ENCODE peak calls at places on chromosomes 2 and 18, in six cellular contexts. One of them, this sample, is unnamed.
A peak's percentile ranks its signal among the peaks of the same experiment; 100 is the strongest.

GRCh38 chr2:78592547-78592946 is 433.0 kb upstream of the REG3G start:
- DNase-seq in stimulated activated CD8-positive, alpha-beta memory T cell treated with anti-CD3 and anti-CD28 coated beads, Interleukin-4, amount 100 ng/mL, for 1 hour: no peak
- DNase-seq in GM12878: no peak
- DNase-seq in NCI-H1436: no peak
- DNase-seq in body of pancreas: no peak
- DNase-seq in T-helper 2 cell treated with Interferon-gamma antibody and Interleukin-4, amounts not matched to agents 5 μg/mL and 100 μg/mL, for 36 hours: no peak
- DNase-seq in this sample: no peak

GRCh38 chr2:199348871-199349270 is 108.9 kb downstream of the SATB2 start:
- DNase-seq in T-helper 2 cell treated with Interferon-gamma antibody and Interleukin-4, amounts not matched to agents 5 μg/mL and 100 μg/mL, for 36 hours: no peak
- DNase-seq in GM12878: no peak
- DNase-seq in NCI-H1436: no peak
- DNase-seq in body of pancreas: no peak
- DNase-seq in stimulated activated CD8-positive, alpha-beta memory T cell treated with anti-CD3 and anti-CD28 coated beads, Interleukin-4, amount 100 ng/mL, for 1 hour: no peak
- DNase-seq in this sample: no peak

GRCh38 chr2:54459037-54459441 is 2.9 kb downstream of the SPTBN1 start:
- DNase-seq in NCI-H1436: no peak
- DNase-seq in stimulated activated CD8-positive, alpha-beta memory T cell treated with anti-CD3 and anti-CD28 coated beads, Interleukin-4, amount 100 ng/mL, for 1 hour: no peak
- DNase-seq in body of pancreas: no peak
- DNase-seq in T-helper 2 cell treated with Interferon-gamma antibody and Interleukin-4, amounts not matched to agents 5 μg/mL and 100 μg/mL, for 36 hours: no peak
- DNase-seq in GM12878: no peak
- DNase-seq in this sample: no peak

GRCh38 chr18:9325716-9326115 is 8.9 kb upstream of the TWSG1 start:
- DNase-seq in GM12878: no peak
- DNase-seq in stimulated activated CD8-positive, alpha-beta memory T cell treated with anti-CD3 and anti-CD28 coated beads, Interleukin-4, amount 100 ng/mL, for 1 hour: no peak
- DNase-seq in body of pancreas: no peak
- DNase-seq in NCI-H1436: no peak
- DNase-seq in T-helper 2 cell treated with Interferon-gamma antibody and Interleukin-4, amounts not matched to agents 5 μg/mL and 100 μg/mL, for 36 hours: no peak
- DNase-seq in this sample: no peak

GRCh38 chr2:170009209-170009608 is 168.7 kb upstream of the MYO3B start:
- DNase-seq in NCI-H1436: no peak
- DNase-seq in T-helper 2 cell treated with Interferon-gamma antibody and Interleukin-4, amounts not matched to agents 5 μg/mL and 100 μg/mL, for 36 hours: no peak
- DNase-seq in GM12878: no peak
- DNase-seq in body of pancreas: no peak
- DNase-seq in stimulated activated CD8-positive, alpha-beta memory T cell treated with anti-CD3 and anti-CD28 coated beads, Interleukin-4, amount 100 ng/mL, for 1 hour: no peak
- DNase-seq in this sample: no peak

GRCh38 chr2:70347831-70348230 is 46.0 kb upstream of the FAM136A start:
- DNase-seq in GM12878: no peak
- DNase-seq in NCI-H1436: no peak
- DNase-seq in body of pancreas: no peak
- DNase-seq in stimulated activated CD8-positive, alpha-beta memory T cell treated with anti-CD3 and anti-CD28 coated beads, Interleukin-4, amount 100 ng/mL, for 1 hour: no peak
- DNase-seq in T-helper 2 cell treated with Interferon-gamma antibody and Interleukin-4, amounts not matched to agents 5 μg/mL and 100 μg/mL, for 36 hours: no peak
- DNase-seq in this sample: no peak

GRCh38 chr2:100606740-100607343 is 44.0 kb downstream of the PDCL3 start:
- DNase-seq in NCI-H1436: no peak
- DNase-seq in body of pancreas: peak; percentile 33
- DNase-seq in GM12878: no peak
- DNase-seq in stimulated activated CD8-positive, alpha-beta memory T cell treated with anti-CD3 and anti-CD28 coated beads, Interleukin-4, amount 100 ng/mL, for 1 hour: no peak
- DNase-seq in T-helper 2 cell treated with Interferon-gamma antibody and Interleukin-4, amounts not matched to agents 5 μg/mL and 100 μg/mL, for 36 hours: no peak
- DNase-seq in this sample: no peak

GRCh38 chr2:74939919-74940812 is 18.3 kb upstream of the POLE4 start:
- DNase-seq in T-helper 2 cell treated with Interferon-gamma antibody and Interleukin-4, amounts not matched to agents 5 μg/mL and 100 μg/mL, for 36 hours: no peak
- DNase-seq in NCI-H1436: no peak
- DNase-seq in stimulated activated CD8-positive, alpha-beta memory T cell treated with anti-CD3 and anti-CD28 coated beads, Interleukin-4, amount 100 ng/mL, for 1 hour: no peak
- DNase-seq in body of pancreas: no peak
- DNase-seq in GM12878: no peak
- DNase-seq in this sample: no peak

GRCh38 chr2:110688594-110689091 is 10.8 kb upstream of the BUB1 start:
- DNase-seq in GM12878: no peak
- DNase-seq in body of pancreas: no peak
- DNase-seq in stimulated activated CD8-positive, alpha-beta memory T cell treated with anti-CD3 and anti-CD28 coated beads, Interleukin-4, amount 100 ng/mL, for 1 hour: no peak
- DNase-seq in NCI-H1436: no peak
- DNase-seq in T-helper 2 cell treated with Interferon-gamma antibody and Interleukin-4, amounts not matched to agents 5 μg/mL and 100 μg/mL, for 36 hours: no peak
- DNase-seq in this sample: no peak

GRCh38 chr2:202871161-202872141 is at the start of gene ICA1L:
- DNase-seq in NCI-H1436: peak; percentile 60
- DNase-seq in GM12878: no peak
- DNase-seq in body of pancreas: peak; percentile 76
- DNase-seq in T-helper 2 cell treated with Interferon-gamma antibody and Interleukin-4, amounts not matched to agents 5 μg/mL and 100 μg/mL, for 36 hours: peak; percentile 64
- DNase-seq in stimulated activated CD8-positive, alpha-beta memory T cell treated with anti-CD3 and anti-CD28 coated beads, Interleukin-4, amount 100 ng/mL, for 1 hour: no peak
- DNase-seq in this sample: peak; percentile 66

GRCh38 chr2:140654565-140654964 is 1476.3 kb downstream of the LRP1B start:
- DNase-seq in body of pancreas: no peak
- DNase-seq in T-helper 2 cell treated with Interferon-gamma antibody and Interleukin-4, amounts not matched to agents 5 μg/mL and 100 μg/mL, for 36 hours: no peak
- DNase-seq in GM12878: no peak
- DNase-seq in NCI-H1436: no peak
- DNase-seq in stimulated activated CD8-positive, alpha-beta memory T cell treated with anti-CD3 and anti-CD28 coated beads, Interleukin-4, amount 100 ng/mL, for 1 hour: no peak
- DNase-seq in this sample: no peak

GRCh38 chr2:242085941-242086621 is 216.6 kb downstream of the RTP5 start:
- DNase-seq in body of pancreas: peak; percentile 90
- DNase-seq in GM12878: peak; percentile 48
- DNase-seq in stimulated activated CD8-positive, alpha-beta memory T cell treated with anti-CD3 and anti-CD28 coated beads, Interleukin-4, amount 100 ng/mL, for 1 hour: no peak
- DNase-seq in NCI-H1436: no peak
- DNase-seq in T-helper 2 cell treated with Interferon-gamma antibody and Interleukin-4, amounts not matched to agents 5 μg/mL and 100 μg/mL, for 36 hours: no peak
- DNase-seq in this sample: peak; percentile 91

GRCh38 chr2:164719996-164720941 is 99.0 kb upstream of the GRB14 start:
- DNase-seq in NCI-H1436: no peak
- DNase-seq in T-helper 2 cell treated with Interferon-gamma antibody and Interleukin-4, amounts not matched to agents 5 μg/mL and 100 μg/mL, for 36 hours: no peak
- DNase-seq in stimulated activated CD8-positive, alpha-beta memory T cell treated with anti-CD3 and anti-CD28 coated beads, Interleukin-4, amount 100 ng/mL, for 1 hour: no peak
- DNase-seq in body of pancreas: no peak
- DNase-seq in GM12878: no peak
- DNase-seq in this sample: no peak

GRCh38 chr2:104938226-104938941 is 84.5 kb downstream of the POU3F3 start:
- DNase-seq in body of pancreas: no peak
- DNase-seq in stimulated activated CD8-positive, alpha-beta memory T cell treated with anti-CD3 and anti-CD28 coated beads, Interleukin-4, amount 100 ng/mL, for 1 hour: no peak
- DNase-seq in T-helper 2 cell treated with Interferon-gamma antibody and Interleukin-4, amounts not matched to agents 5 μg/mL and 100 μg/mL, for 36 hours: no peak
- DNase-seq in GM12878: peak; percentile 13
- DNase-seq in NCI-H1436: no peak
- DNase-seq in this sample: no peak

GRCh38 chr18:77749189-77749588 is 499.5 kb downstream of the GALR1 start:
- DNase-seq in stimulated activated CD8-positive, alpha-beta memory T cell treated with anti-CD3 and anti-CD28 coated beads, Interleukin-4, amount 100 ng/mL, for 1 hour: no peak
- DNase-seq in T-helper 2 cell treated with Interferon-gamma antibody and Interleukin-4, amounts not matched to agents 5 μg/mL and 100 μg/mL, for 36 hours: no peak
- DNase-seq in GM12878: no peak
- DNase-seq in NCI-H1436: no peak
- DNase-seq in body of pancreas: no peak
- DNase-seq in this sample: no peak

GRCh38 chr2:33441235-33441810 is 35.1 kb upstream of the RASGRP3 start:
- DNase-seq in NCI-H1436: no peak
- DNase-seq in body of pancreas: peak; percentile 46
- DNase-seq in T-helper 2 cell treated with Interferon-gamma antibody and Interleukin-4, amounts not matched to agents 5 μg/mL and 100 μg/mL, for 36 hours: no peak
- DNase-seq in stimulated activated CD8-positive, alpha-beta memory T cell treated with anti-CD3 and anti-CD28 coated beads, Interleukin-4, amount 100 ng/mL, for 1 hour: no peak
- DNase-seq in GM12878: no peak
- DNase-seq in this sample: no peak

GRCh38 chr2:26605195-26605968 is 35.8 kb downstream of the CIB4 start:
- DNase-seq in body of pancreas: peak; percentile 39
- DNase-seq in NCI-H1436: no peak
- DNase-seq in GM12878: peak; percentile 8
- DNase-seq in T-helper 2 cell treated with Interferon-gamma antibody and Interleukin-4, amounts not matched to agents 5 μg/mL and 100 μg/mL, for 36 hours: peak; percentile 7
- DNase-seq in stimulated activated CD8-positive, alpha-beta memory T cell treated with anti-CD3 and anti-CD28 coated beads, Interleukin-4, amount 100 ng/mL, for 1 hour: no peak
- DNase-seq in this sample: peak; percentile 52

GRCh38 chr2:53787255-53787910 is 539 bp downstream of the ERLEC1 start:
- DNase-seq in NCI-H1436: no peak
- DNase-seq in GM12878: no peak
- DNase-seq in T-helper 2 cell treated with Interferon-gamma antibody and Interleukin-4, amounts not matched to agents 5 μg/mL and 100 μg/mL, for 36 hours: peak; percentile 33
- DNase-seq in stimulated activated CD8-positive, alpha-beta memory T cell treated with anti-CD3 and anti-CD28 coated beads, Interleukin-4, amount 100 ng/mL, for 1 hour: no peak
- DNase-seq in body of pancreas: no peak
- DNase-seq in this sample: no peak

GRCh38 chr2:128262315-128263253 is 56.1 kb downstream of the HS6ST1 start:
- DNase-seq in body of pancreas: no peak
- DNase-seq in stimulated activated CD8-positive, alpha-beta memory T cell treated with anti-CD3 and anti-CD28 coated beads, Interleukin-4, amount 100 ng/mL, for 1 hour: no peak
- DNase-seq in T-helper 2 cell treated with Interferon-gamma antibody and Interleukin-4, amounts not matched to agents 5 μg/mL and 100 μg/mL, for 36 hours: no peak
- DNase-seq in NCI-H1436: no peak
- DNase-seq in GM12878: no peak
- DNase-seq in this sample: peak; percentile 41

GRCh38 chr18:730692-731091 is 18.3 kb upstream of the ENOSF1 start:
- DNase-seq in NCI-H1436: no peak
- DNase-seq in stimulated activated CD8-positive, alpha-beta memory T cell treated with anti-CD3 and anti-CD28 coated beads, Interleukin-4, amount 100 ng/mL, for 1 hour: no peak
- DNase-seq in body of pancreas: no peak
- DNase-seq in T-helper 2 cell treated with Interferon-gamma antibody and Interleukin-4, amounts not matched to agents 5 μg/mL and 100 μg/mL, for 36 hours: no peak
- DNase-seq in GM12878: no peak
- DNase-seq in this sample: no peak